ENCODE peak calls at places on chromosomes 4 and X, in nine cellular contexts. G is fibroblast of lung, F is HL-60, H is cardiac muscle cell, P is HFF-Myc, S is gastrocnemius medialis, I is hepatocyte, C is RWPE1, Z is lower leg skin. L is an unnamed sample.
A peak's percentile ranks its signal among the peaks of the same experiment; 100 is the strongest.

GRCh38 chr4:67713531-67714247 is 12.7 kb upstream of the UBA6 start:
- DNase-seq in G (peak; percentile 56), F (no peak), H (no peak), P (no peak), S (no peak), I (no peak), C (peak; percentile 64), Z (no peak), L (no peak)

GRCh38 chrX:51496501-51497291 is at the start of gene NUDT11:
- DNase-seq in G (peak; percentile 72), F (no peak), H (peak; percentile 86), P (no peak), S (peak; percentile 2), I (peak; percentile 82), C (peak; percentile 40), Z (no peak), L (peak; percentile 84)

GRCh38 chrX:79080131-79080530 is 64.4 kb upstream of the GPR174 start:
- DNase-seq in G (peak; percentile 19), F (no peak), H (no peak), P (no peak), S (no peak), I (no peak), C (no peak), Z (no peak), L (no peak)

GRCh38 chrX:103878466-103879151 is 46.6 kb upstream of the RAB9B start:
- DNase-seq in G (peak; percentile 84), F (no peak), H (peak; percentile 61), P (peak; percentile 11), S (no peak), I (peak; percentile 30), C (peak; percentile 55), Z (no peak), L (no peak)

GRCh38 chrX:78357342-78358055 is 30.1 kb upstream of the CYSLTR1 start:
- DNase-seq in G (no peak), F (no peak), H (no peak), P (no peak), S (no peak), I (no peak), C (no peak), Z (peak; percentile 34), L (no peak)

GRCh38 chrX:108468486-108468885 is 28.8 kb downstream of the COL4A5 start:
- DNase-seq in G (peak; percentile 81), F (no peak), H (no peak), P (no peak), S (no peak), I (no peak), C (no peak), Z (no peak), L (no peak)

GRCh38 chrX:42755820-42756219 is 22.1 kb downstream of the PPP1R2C start:
- DNase-seq in G (peak; percentile 72), F (no peak), H (no peak), P (no peak), S (no peak), I (peak; percentile 19), C (peak; percentile 8), Z (peak; percentile 32), L (no peak)

GRCh38 chr4:86497131-86497530 is 97.0 kb upstream of the PTPN13 start:
- DNase-seq in G (peak; percentile 27), F (no peak), H (no peak), P (no peak), S (peak; percentile 53), I (peak; percentile 22), C (peak; percentile 20), Z (no peak), L (no peak)

GRCh38 chr4:110533940-110534339 is 58.0 kb downstream of the ENPEP start:
- DNase-seq in G (peak; percentile 99), F (no peak), H (no peak), P (peak; percentile 87), S (peak; percentile 74), I (peak; percentile 59), C (peak; percentile 86), Z (no peak), L (no peak)

GRCh38 chr4:14853186-14853946 is 148.9 kb upstream of the CPEB2 start:
- DNase-seq in G (peak; percentile 96), F (no peak), H (no peak), P (peak; percentile 30), S (no peak), I (peak; percentile 56), C (peak; percentile 30), Z (no peak), L (no peak)

GRCh38 chrX:10615931-10616780 is 4.2 kb downstream of the MID1 start:
- DNase-seq in G (peak; percentile 71), F (peak; percentile 20), H (peak; percentile 52), P (no peak), S (peak; percentile 5), I (peak; percentile 61), C (no peak), Z (peak; percentile 19), L (no peak)

GRCh38 chr4:5852806-5853205 is 40.1 kb downstream of the CRMP1 start:
- DNase-seq in G (no peak), F (no peak), H (no peak), P (no peak), S (no peak), I (no peak), C (no peak), Z (no peak), L (no peak)

GRCh38 chr4:141246243-141246642 is 25.5 kb downstream of the ZNF330 start:
- DNase-seq in G (peak; percentile 82), F (no peak), H (peak; percentile 6), P (peak; percentile 14), S (no peak), I (no peak), C (no peak), Z (no peak), L (no peak)

GRCh38 chr4:117491531-117491930 is 406.2 kb upstream of the TRAM1L1 start:
- DNase-seq in G (no peak), F (no peak), H (no peak), P (no peak), S (no peak), I (no peak), C (no peak), Z (no peak), L (no peak)

GRCh38 chr4:74365761-74366160 is 816 bp downstream of the EREG start:
- DNase-seq in G (peak; percentile 13), F (no peak), H (peak; percentile 42), P (no peak), S (no peak), I (peak; percentile 31), C (no peak), Z (no peak), L (no peak)

GRCh38 chrX:130110379-130111219 is at the start of gene ELF4:
- DNase-seq in G (peak; percentile 50), F (peak; percentile 52), H (peak; percentile 20), P (no peak), S (no peak), I (peak; percentile 77), C (peak; percentile 71), Z (no peak), L (no peak)

GRCh38 chrX:22686138-22686541 is 313.6 kb upstream of the DDX53 start:
- DNase-seq in G (peak; percentile 91), F (no peak), H (peak; percentile 4), P (peak; percentile 14), S (peak; percentile 18), I (no peak), C (no peak), Z (peak; percentile 12), L (no peak)

GRCh38 chr4:17336524-17336941 is 175.4 kb downstream of the QDPR start:
- DNase-seq in G (peak; percentile 68), F (no peak), H (no peak), P (no peak), S (no peak), I (no peak), C (peak; percentile 31), Z (peak; percentile 24), L (no peak)

GRCh38 chr4:39181520-39181904 is 817 bp upstream of the WDR19 start:
- DNase-seq in G (no peak), F (no peak), H (no peak), P (no peak), S (no peak), I (no peak), C (no peak), Z (no peak), L (no peak)

DNA sequence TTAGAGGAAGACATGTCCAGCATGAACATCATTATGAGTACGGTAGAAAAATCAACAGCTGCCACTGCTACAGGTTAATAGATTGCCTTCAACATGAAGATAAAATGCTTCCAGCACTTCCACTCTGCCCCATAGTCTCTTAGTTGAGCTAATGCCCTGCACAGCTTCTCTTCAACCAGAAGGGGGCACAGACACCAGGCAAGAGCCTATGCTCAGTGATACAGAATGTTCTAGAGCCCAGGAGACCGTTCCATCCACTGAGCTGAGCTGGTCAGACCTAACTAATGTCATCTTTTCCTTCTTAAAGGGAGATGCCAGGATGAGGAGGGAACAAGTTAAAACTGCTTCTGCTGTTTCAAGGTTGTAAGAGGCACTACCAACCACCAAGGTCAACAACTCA is 42.2 kb downstream of the SMIM10L2A start:
- DNase-seq in G (no peak), F (no peak), H (no peak), P (no peak), S (no peak), I (no peak), C (no peak), Z (no peak), L (no peak)
- TF ChIP-seq CTCF in G (peak; percentile 27), F (peak; percentile 34), H (peak; percentile 50), P (no peak), S (no peak), I (no peak), C (no peak), Z (no peak), L (peak; percentile 17)

DNA sequence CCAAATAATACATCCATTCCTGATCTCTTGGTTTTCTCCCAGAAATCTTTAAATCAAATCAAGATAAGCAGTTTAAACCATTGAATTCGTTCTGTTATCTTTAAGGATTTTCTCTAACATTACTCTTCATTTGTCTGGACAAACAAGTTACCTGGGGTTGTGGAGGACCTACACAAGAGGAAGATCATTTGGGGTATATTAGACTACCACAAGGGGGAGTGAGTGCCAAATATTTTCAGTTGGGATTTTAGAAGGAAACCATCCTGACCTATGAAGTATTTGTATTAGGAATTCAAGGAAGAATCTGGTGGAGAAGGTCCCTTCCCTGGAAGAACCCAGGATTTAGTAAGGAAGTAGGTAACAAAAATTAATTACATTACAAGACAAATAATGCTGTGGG is 12.0 kb upstream of the DCHS2 start:
- DNase-seq in G (peak; percentile 7), F (no peak), H (peak; percentile 54), P (no peak), S (no peak), I (peak; percentile 16), C (peak; percentile 58), Z (no peak), L (no peak)
- TF ChIP-seq CTCF in G (peak; percentile 65), F (no peak), H (peak; percentile 59), P (peak; percentile 45), S (no peak), I (peak; percentile 32), C (peak; percentile 43), Z (no peak), L (peak; percentile 75)

DNA sequence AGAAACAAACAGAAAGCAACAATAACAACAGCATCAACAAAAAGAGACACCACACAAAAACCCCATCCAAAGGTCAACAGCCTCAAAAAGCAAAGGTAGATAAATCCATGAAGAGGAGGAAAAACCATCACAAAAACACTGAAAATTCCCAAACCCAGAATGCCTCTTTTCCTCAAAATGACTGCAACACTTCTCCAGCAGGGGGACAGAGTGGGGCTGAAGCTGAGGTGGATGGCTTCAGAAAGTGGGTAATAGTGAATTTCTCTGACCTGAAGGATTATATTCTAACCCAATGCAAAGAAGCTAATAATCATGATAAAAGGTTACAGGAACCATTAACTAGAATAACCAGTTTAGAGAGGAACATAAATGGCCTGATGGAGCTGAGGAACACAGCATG is 888.2 kb downstream of the RAB28 start:
- DNase-seq in G (no peak), F (no peak), H (no peak), P (no peak), S (no peak), I (no peak), C (no peak), Z (no peak), L (no peak)
- TF ChIP-seq CTCF in G (no peak), F (no peak), H (peak; percentile 29), P (no peak), S (no peak), I (no peak), C (no peak), Z (no peak), L (peak; percentile 53)

GRCh38 chr4:75705198-75705712 is 19.1 kb upstream of the USO1 start:
- DNase-seq in G (no peak), F (no peak), H (no peak), P (no peak), S (no peak), I (no peak), C (no peak), Z (no peak), L (peak; percentile 47)
- TF ChIP-seq CTCF in G (no peak), F (no peak), H (no peak), P (no peak), S (no peak), I (no peak), C (no peak), Z (no peak), L (no peak)